ENCODE peak calls at places on chromosomes 1 and 21, in nine cellular contexts. N is GM12865, W is DND-41, R is uterus, T is heart right ventricle, S is A549, M is neural progenitor cell, J is astrocyte of the spinal cord, D is breast epithelium. K is an unnamed sample.

GRCh38 chr1:6517435-6517851 is 26.0 kb upstream of the PLEKHG5 start:
- DNase-seq in N (no peak), D (no peak), T (no peak), J (no peak), M (no peak), S (no peak), R (no peak), W (no peak), K (no peak)

GRCh38 chr21:45577806-45578801 is 35.9 kb upstream of the SLC19A1 start:
- DNase-seq in J (no peak), M (no peak), T (no peak), D (peak), R (peak), N (no peak), W (no peak), S (no peak), K (no peak)

GRCh38 chr1:109277434-109278204 is 5.3 kb downstream of the PSRC1 start:
- DNase-seq in N (peak), S (peak), R (peak), W (peak), M (peak), D (peak), T (peak), J (peak), K (no peak)

GRCh38 chr1:165764277-165764676 is 4.4 kb downstream of the TMCO1 start:
- DNase-seq in N (no peak), T (no peak), S (no peak), M (no peak), D (no peak), J (no peak), W (no peak), R (no peak), K (no peak)

GRCh38 chr1:54421101-54421504 is 14.9 kb upstream of the SSBP3 start:
- DNase-seq in R (no peak), D (no peak), J (no peak), M (no peak), N (no peak), S (peak), T (no peak), W (no peak), K (no peak)

GRCh38 chr21:43585924-43586411 is 73.3 kb downstream of the HSF2BP start:
- DNase-seq in M (peak), D (no peak), J (peak), R (peak), T (peak), W (no peak), S (peak), N (no peak), K (peak)

GRCh38 chr21:41451753-41452676 is 26.0 kb downstream of the MX1 start:
- DNase-seq in D (no peak), M (no peak), R (no peak), W (no peak), S (no peak), T (no peak), J (no peak), N (no peak), K (no peak)

GRCh38 chr1:111191496-111191895 is 8.9 kb downstream of the DENND2D start:
- DNase-seq in D (no peak), J (peak), W (no peak), M (no peak), T (no peak), N (peak), R (no peak), S (no peak), K (peak)

GRCh38 chr1:53388963-53389362 is 61.1 kb upstream of the LRP8 start:
- DNase-seq in M (no peak), S (no peak), T (no peak), R (no peak), J (no peak), W (no peak), D (no peak), N (no peak), K (no peak)

GRCh38 chr1:17569200-17570139 is 30.0 kb downstream of the ARHGEF10L start:
- DNase-seq in J (peak), N (no peak), W (no peak), D (no peak), M (no peak), S (no peak), R (peak), T (peak), K (peak)

GRCh38 chr1:17826165-17826488 is 71.0 kb downstream of the ACTL8 start:
- DNase-seq in W (peak), S (peak), D (no peak), M (peak), N (peak), R (peak), J (no peak), T (no peak), K (no peak)

GRCh38 chr1:167924102-167924501 is 10.2 kb upstream of the ADCY10 start:
- DNase-seq in J (no peak), R (no peak), W (no peak), S (no peak), T (no peak), M (no peak), N (no peak), D (no peak), K (no peak)

GRCh38 chr1:202806845-202807366 is 1.3 kb downstream of the KDM5B start:
- DNase-seq in D (no peak), W (no peak), S (peak), J (no peak), N (no peak), M (peak), T (no peak), R (peak), K (no peak)

GRCh38 chr1:79373481-79374132 is 367.1 kb upstream of the ADGRL4 start:
- DNase-seq in W (no peak), M (no peak), N (no peak), T (no peak), S (no peak), J (peak), D (no peak), R (no peak), K (peak)

GRCh38 chr1:2999571-2999970 is 21.7 kb upstream of the ACTRT2 start:
- DNase-seq in M (no peak), R (no peak), D (peak), N (no peak), S (no peak), T (no peak), W (no peak), J (no peak), K (no peak)

GRCh38 chr1:209400351-209401220 is 182.9 kb upstream of the CAMK1G start:
- DNase-seq in R (no peak), W (no peak), M (no peak), N (no peak), J (no peak), S (no peak), D (no peak), T (no peak), K (no peak)

GRCh38 chr1:100606438-100606837 is 68.5 kb downstream of the GPR88 start:
- DNase-seq in N (peak), J (peak), M (peak), W (no peak), R (no peak), T (peak), S (peak), D (no peak), K (no peak)

GRCh38 chr1:52955129-52955970 is 28.3 kb downstream of the SCP2 start:
- DNase-seq in N (no peak), W (no peak), D (no peak), S (peak), J (peak), R (no peak), T (no peak), M (no peak), K (peak)

GRCh38 chr1:179298952-179299351 is 5.4 kb downstream of the SOAT1 start:
- DNase-seq in S (no peak), W (peak), R (no peak), J (no peak), T (no peak), N (peak), D (no peak), M (no peak), K (no peak)

GRCh38 chr1:157377216-157377821 is 175.0 kb downstream of the FCRL5 start:
- DNase-seq in T (no peak), D (no peak), W (peak), M (peak), R (no peak), J (peak), S (peak), N (peak), K (no peak)

GRCh38 chr1:201220388-201220715 is 29.7 kb downstream of the IGFN1 start:
- DNase-seq in S (no peak), N (no peak), W (no peak), T (no peak), J (no peak), M (no peak), D (no peak), R (no peak), K (no peak)

GRCh38 chr21:32483293-32483595 is 70.7 kb downstream of the EVA1C start:
- DNase-seq in J (no peak), T (no peak), W (no peak), S (no peak), R (no peak), M (no peak), D (no peak), N (no peak), K (no peak)

GRCh38 chr1:41355761-41356160 is 5.5 kb upstream of the FOXO6 start:
- DNase-seq in W (no peak), N (no peak), D (no peak), J (no peak), T (no peak), S (no peak), R (no peak), M (peak), K (no peak)
- H3K4me3 ChIP-seq in W (no peak), N (no peak), D (no peak), J (no peak), T (no peak), S (no peak), R (no peak), M (no peak), K (no peak)

DNA sequence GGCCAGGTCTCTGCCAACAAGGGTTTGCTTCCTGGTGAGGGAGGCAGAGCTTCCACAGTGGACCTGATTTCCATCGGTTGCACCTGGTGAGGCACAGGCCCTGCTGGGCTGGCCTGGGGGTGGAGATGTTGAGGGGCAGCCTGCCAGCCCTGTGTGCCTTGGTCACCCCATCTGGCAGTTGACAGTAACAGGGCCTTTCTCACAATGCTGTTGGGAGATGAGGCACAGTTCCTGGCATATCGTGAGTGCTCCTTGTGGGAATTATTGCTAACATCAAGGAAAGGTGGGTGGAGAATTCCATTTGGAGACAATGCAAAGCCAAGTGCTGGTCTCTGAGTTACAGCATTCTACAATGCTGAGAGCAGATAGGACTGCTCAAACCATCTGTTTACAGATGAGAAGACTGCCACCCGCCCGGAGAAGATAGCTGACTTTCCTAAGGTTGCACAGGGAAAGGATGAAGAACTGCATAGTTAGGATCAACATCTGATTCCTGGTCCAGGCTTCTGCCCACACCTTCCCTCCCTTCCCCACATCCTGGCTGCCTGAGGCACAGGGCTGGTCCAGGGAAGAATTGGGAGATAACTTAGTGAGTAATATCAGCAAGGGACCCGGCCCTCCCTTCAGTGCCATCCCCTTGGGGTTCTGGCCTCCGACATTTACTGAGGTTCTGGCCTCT is 1.8 kb downstream of the SERINC2 start:
- DNase-seq in R (no peak), T (no peak), J (no peak), S (no peak), W (no peak), M (no peak), N (no peak), D (no peak), K (no peak)
- H3K4me3 ChIP-seq in R (no peak), T (no peak), J (no peak), S (no peak), W (no peak), M (peak), N (no peak), D (no peak), K (peak)

GRCh38 chr1:75099581-75099980 is 34.6 kb upstream of the LHX8 start:
- DNase-seq in W (no peak), S (no peak), T (no peak), J (no peak), D (no peak), N (no peak), M (no peak), R (no peak), K (no peak)
- H3K4me3 ChIP-seq in W (no peak), S (peak), T (no peak), J (no peak), D (no peak), N (no peak), M (no peak), R (no peak), K (no peak)

GRCh38 chr1:222930097-222930496 is 115.3 kb downstream of the DISP1 start:
- DNase-seq in T (no peak), R (no peak), M (no peak), J (no peak), S (no peak), N (no peak), D (no peak), W (no peak), K (no peak)
- H3K4me3 ChIP-seq in T (no peak), R (no peak), M (no peak), J (no peak), S (no peak), N (no peak), D (no peak), W (no peak), K (no peak)

GRCh38 chr1:56573311-56573710 is 6.1 kb downstream of the PLPP3 start:
- DNase-seq in R (no peak), M (no peak), J (no peak), D (no peak), T (peak), N (no peak), S (no peak), W (no peak), K (no peak)

GRCh38 chr1:56575865-56576264 is 3.5 kb downstream of the PLPP3 start:
- DNase-seq in N (no peak), D (no peak), J (no peak), W (no peak), R (no peak), S (no peak), T (no peak), M (no peak), K (no peak)

GRCh38 chr1:56576880-56577858 is 2.2 kb downstream of the PLPP3 start:
- DNase-seq in J (peak), N (no peak), W (peak), M (peak), D (no peak), T (peak), R (no peak), S (peak), K (no peak)

GRCh38 chr1:56572334-56573050 is 6.9 kb downstream of the PLPP3 start:
- DNase-seq in R (no peak), W (no peak), S (no peak), N (no peak), M (no peak), D (no peak), J (no peak), T (no peak), K (no peak)

GRCh38 chr1:56574794-56575193 is 4.6 kb downstream of the PLPP3 start:
- DNase-seq in T (no peak), D (no peak), S (no peak), R (no peak), N (no peak), M (no peak), W (no peak), J (no peak), K (no peak)
- H3K4me3 ChIP-seq in T (peak), D (peak), S (no peak), R (peak), N (no peak), M (peak), W (no peak), J (no peak), K (no peak)